ENCODE peak calls at places on chromosomes 3 and 15, in eight cellular contexts. P is C1 segment of cervical spinal cord; X is AG09319; V is SK-MEL-5; H is myocyte; L is NCI-H1417 treated with DMSO at 0.1 percent for 48 hours; K is Kasumi-1; C is effector CD4-positive, alpha-beta T cell. A is an unnamed sample.

GRCh38 chr3:152474585-152474984 is 205.9 kb downstream of the MBNL1 start:
- DNase-seq in K (peak; percentile 69), V (peak; percentile 78), L (no peak), X (peak; percentile 29), H (peak; percentile 55), C (no peak), P (no peak), A (no peak)

GRCh38 chr15:69045810-69046209 is 31.3 kb downstream of the NOX5 start:
- DNase-seq in H (no peak), C (no peak), P (no peak), L (no peak), X (no peak), V (peak; percentile 60), K (no peak), A (no peak)

GRCh38 chr3:127089487-127090145 is 103.3 kb upstream of the PRR23E start:
- DNase-seq in H (peak; percentile 27), K (no peak), X (no peak), P (no peak), L (no peak), V (no peak), C (no peak), A (no peak)

GRCh38 chr3:73611176-73611575 is 13.6 kb downstream of the PDZRN3 start:
- DNase-seq in K (no peak), C (no peak), V (peak; percentile 40), X (no peak), L (no peak), H (no peak), P (no peak), A (no peak)

GRCh38 chr3:51642462-51642861 is 28.6 kb upstream of the TEX264 start:
- DNase-seq in L (no peak), H (no peak), C (no peak), V (peak; percentile 58), X (no peak), P (no peak), K (peak; percentile 70), A (no peak)

GRCh38 chr15:75049392-75049791 is 26.0 kb downstream of the PPCDC start:
- DNase-seq in X (no peak), L (no peak), K (no peak), V (no peak), H (no peak), P (peak; percentile 32), C (no peak), A (peak; percentile 92)

GRCh38 chr3:126491221-126492013 is 15.7 kb upstream of the ZXDC start:
- DNase-seq in C (no peak), L (no peak), K (peak; percentile 16), P (no peak), X (no peak), H (no peak), V (no peak), A (no peak)

GRCh38 chr3:192727032-192727847 is at the start of gene FGF12:
- DNase-seq in P (peak; percentile 73), V (peak; percentile 90), C (no peak), L (peak; percentile 54), H (peak; percentile 30), X (no peak), K (no peak), A (peak; percentile 69)

GRCh38 chr3:38479431-38480092 is 16.6 kb upstream of the EXOG start:
- DNase-seq in L (no peak), V (peak; percentile 79), P (peak; percentile 35), H (peak; percentile 81), X (peak; percentile 37), K (peak; percentile 50), C (no peak), A (peak; percentile 83)

GRCh38 chr15:62727501-62727900 is 315.0 kb upstream of the TPM1 start:
- DNase-seq in P (no peak), K (no peak), X (no peak), V (no peak), L (no peak), C (no peak), H (no peak), A (no peak)

GRCh38 chr3:133515127-133515526 is 58.4 kb upstream of the CDV3 start:
- DNase-seq in K (no peak), P (no peak), L (no peak), X (no peak), H (no peak), V (no peak), C (no peak), A (no peak)

GRCh38 chr3:17157713-17158112 is 273.0 kb downstream of the PLCL2 start:
- DNase-seq in P (no peak), C (no peak), H (peak; percentile 60), X (no peak), L (no peak), V (no peak), K (no peak), A (no peak)

GRCh38 chr3:46860381-46861292 is 2.6 kb downstream of the MYL3 start:
- DNase-seq in K (peak; percentile 43), P (no peak), V (peak; percentile 43), L (no peak), C (no peak), H (no peak), X (no peak), A (peak; percentile 63)

GRCh38 chr3:27861047-27862036 is 139.2 kb upstream of the EOMES start:
- DNase-seq in L (no peak), H (no peak), P (no peak), C (no peak), K (no peak), X (no peak), V (no peak), A (no peak)

GRCh38 chr3:128801779-128802369 is 75.9 kb downstream of the RAB7A start:
- DNase-seq in L (no peak), V (no peak), K (no peak), H (no peak), P (no peak), X (no peak), C (no peak), A (no peak)

GRCh38 chr3:184338538-184338945 is 1.1 kb downstream of the FAM131A start:
- DNase-seq in K (no peak), L (peak; percentile 82), P (peak; percentile 68), H (no peak), V (no peak), X (no peak), C (no peak), A (peak; percentile 96)

GRCh38 chr3:127762077-127762786 is 60.1 kb downstream of the MGLL start:
- DNase-seq in L (no peak), C (no peak), X (no peak), P (peak; percentile 35), H (peak; percentile 70), K (peak; percentile 75), V (peak; percentile 22), A (peak; percentile 81)

GRCh38 chr15:49225572-49226281 is 55.7 kb downstream of the GALK2 start:
- DNase-seq in V (peak; percentile 91), P (peak; percentile 3), K (peak; percentile 19), H (no peak), X (no peak), C (no peak), L (no peak), A (no peak)

GRCh38 chr3:184868477-184868876 is 56.5 kb downstream of the VPS8 start:
- DNase-seq in V (no peak), L (no peak), K (no peak), P (no peak), X (no peak), H (no peak), C (no peak), A (no peak)

GRCh38 chr3:52395503-52395865 is 49.4 kb downstream of the SEMA3G start:
- DNase-seq in H (no peak), P (no peak), X (no peak), C (no peak), K (no peak), V (no peak), L (no peak), A (no peak)

GRCh38 chr3:52982839-52983238 is 63.0 kb downstream of the SFMBT1 start:
- DNase-seq in H (no peak), K (no peak), C (no peak), V (no peak), X (no peak), L (no peak), P (no peak), A (no peak)

GRCh38 chr15:51093865-51094605 is 671 bp downstream of the TNFAIP8L3 start:
- DNase-seq in P (peak; percentile 14), X (no peak), K (no peak), V (no peak), L (no peak), H (peak; percentile 61), C (no peak), A (peak; percentile 69)

GRCh38 chr3:127803619-127804018 is 18.7 kb downstream of the MGLL start:
- DNase-seq in C (no peak), K (no peak), L (no peak), V (no peak), H (peak; percentile 57), X (peak; percentile 69), P (no peak), A (no peak)

GRCh38 chr15:77064539-77065308 is 6.2 kb downstream of the TSPAN3 start:
- DNase-seq in X (no peak), V (peak; percentile 72), H (no peak), P (no peak), L (no peak), K (no peak), C (no peak), A (no peak)

GRCh38 chr3:146796078-146796477 is 190.9 kb upstream of the PLSCR5 start:
- DNase-seq in L (no peak), X (no peak), V (no peak), P (no peak), C (no peak), H (no peak), K (no peak), A (no peak)

GRCh38 chr15:34737379-34737928 is 17.3 kb downstream of the GJD2 start:
- DNase-seq in C (no peak), P (no peak), H (peak; percentile 86), V (no peak), X (no peak), K (no peak), L (no peak), A (no peak)

GRCh38 chr15:67076147-67076843 is 10.9 kb downstream of the SMAD3 start:
- DNase-seq in C (no peak), K (no peak), P (no peak), L (no peak), H (peak; percentile 63), V (no peak), X (no peak), A (no peak)

GRCh38 chr3:193788189-193788946 is 195.4 kb downstream of the OPA1 start:
- DNase-seq in L (no peak), V (peak; percentile 86), C (no peak), H (peak; percentile 57), K (peak; percentile 73), X (no peak), P (peak; percentile 49), A (peak; percentile 84)

A was measured in sigmoid colon.